ENCODE peak calls at places on chromosome 1, in ten cellular contexts. B is keratinocyte; F is LNCaP clone FGC; D is astrocyte of the hippocampus; Y is cerebellum; V is left ventricle myocardium superior; I is RWPE1; X is effector CD4-positive, alpha-beta T cell; L is COR-L47; A is thoracic aorta. O is an unnamed sample.

GRCh38 chr1:64624859-64625258 is 120.0 kb upstream of the RAVER2 start:
- DNase-seq in B (no peak), F (no peak), D (no peak), Y (no peak), V (no peak), I (no peak), X (no peak), L (no peak), A (no peak), O (no peak)

GRCh38 chr1:39195166-39196111 is 9.1 kb upstream of the MACF1 start:
- DNase-seq in B (no peak), F (no peak), D (peak; percentile 67), Y (no peak), V (no peak), I (peak; percentile 30), X (peak; percentile 28), L (no peak), A (no peak), O (no peak)

GRCh38 chr1:183019860-183020259 is 3.4 kb upstream of the LAMC1 start:
- DNase-seq in B (no peak), F (peak; percentile 86), D (peak; percentile 92), Y (peak; percentile 40), V (no peak), I (no peak), X (no peak), L (no peak), A (no peak), O (no peak)

GRCh38 chr1:190475394-190476250 is 2.0 kb downstream of the BRINP3 start:
- DNase-seq in B (no peak), F (no peak), D (peak; percentile 16), Y (peak; percentile 62), V (no peak), I (no peak), X (no peak), L (no peak), A (no peak), O (peak; percentile 30)

GRCh38 chr1:2416403-2416802 is 4.0 kb upstream of the PEX10 start:
- DNase-seq in B (no peak), F (no peak), D (no peak), Y (no peak), V (no peak), I (no peak), X (no peak), L (peak; percentile 55), A (no peak), O (no peak)

GRCh38 chr1:29470087-29470787 is 233.9 kb downstream of the PTPRU start:
- DNase-seq in B (no peak), F (no peak), D (no peak), Y (peak; percentile 30), V (no peak), I (no peak), X (no peak), L (no peak), A (no peak), O (no peak)

GRCh38 chr1:187624812-187625542 is 796.2 kb downstream of the PLA2G4A start:
- DNase-seq in B (no peak), F (no peak), D (no peak), Y (no peak), V (no peak), I (no peak), X (no peak), L (no peak), A (no peak), O (no peak)

GRCh38 chr1:31336687-31337467 is 36.0 kb downstream of the FABP3 start:
- DNase-seq in B (no peak), F (no peak), D (peak; percentile 7), Y (no peak), V (no peak), I (no peak), X (no peak), L (no peak), A (no peak), O (no peak)

GRCh38 chr1:4173731-4174130 is 273.7 kb upstream of the C1orf174 start:
- DNase-seq in B (no peak), F (no peak), D (no peak), Y (no peak), V (no peak), I (no peak), X (no peak), L (no peak), A (no peak), O (no peak)